ENCODE peak calls at places on chromosome 17, in nine cellular contexts. K is dorsolateral prefrontal cortex, T is AG04450, W is HFF-Myc, M is WTC11, I is GM13976, Z is nephron progenitor cell, V is cardiac muscle cell, A is fibroblast of villous mesenchyme. F is an unnamed sample.

GRCh38 chr17:65163990-65164495 is 26.9 kb downstream of the RGS9 start:
- DNase-seq in K (no peak), T (no peak), W (peak; percentile 88), M (no peak), I (peak; percentile 56), Z (no peak), V (no peak), A (peak; percentile 75), F (no peak)

GRCh38 chr17:11330871-11331270 is 89.9 kb downstream of the SHISA6 start:
- DNase-seq in K (no peak), T (no peak), W (no peak), M (peak; percentile 29), I (no peak), Z (peak; percentile 59), V (peak; percentile 15), A (peak; percentile 55), F (no peak)

GRCh38 chr17:70144260-70144846 is 25.0 kb upstream of the KCNJ2 start:
- DNase-seq in K (no peak), T (no peak), W (no peak), M (no peak), I (no peak), Z (no peak), V (peak; percentile 30), A (peak; percentile 64), F (no peak)

GRCh38 chr17:81512560-81512983 is at the start of gene ACTG1:
- DNase-seq in K (peak; percentile 91), T (peak; percentile 72), W (peak; percentile 60), M (peak; percentile 88), I (peak; percentile 95), Z (peak; percentile 88), V (peak; percentile 92), A (peak; percentile 93), F (peak; percentile 90)

GRCh38 chr17:41131979-41132378 is 8.0 kb upstream of the KRTAP4-12 start:
- DNase-seq in K (no peak), T (no peak), W (no peak), M (no peak), I (peak; percentile 21), Z (no peak), V (no peak), A (no peak), F (no peak)

GRCh38 chr17:82914375-82914774 is 74.6 kb upstream of the ZNF750 start:
- DNase-seq in K (no peak), T (no peak), W (no peak), M (no peak), I (peak; percentile 78), Z (no peak), V (no peak), A (no peak), F (no peak)

GRCh38 chr17:39709998-39710964 is 10.4 kb downstream of the ERBB2 start:
- DNase-seq in K (no peak), T (no peak), W (no peak), M (no peak), I (no peak), Z (no peak), V (no peak), A (no peak), F (no peak)

GRCh38 chr17:80463784-80464400 is 12.5 kb downstream of the NPTX1 start:
- DNase-seq in K (no peak), T (no peak), W (no peak), M (no peak), I (no peak), Z (no peak), V (no peak), A (no peak), F (no peak)

GRCh38 chr17:732788-733720 is 658 bp downstream of the TLCD3A start:
- DNase-seq in K (peak; percentile 48), T (no peak), W (no peak), M (peak; percentile 59), I (peak; percentile 65), Z (peak; percentile 62), V (peak; percentile 56), A (peak; percentile 26), F (no peak)

GRCh38 chr17:76273435-76273921 is 8.3 kb downstream of the UBALD2 start:
- DNase-seq in K (no peak), T (no peak), W (no peak), M (no peak), I (no peak), Z (no peak), V (no peak), A (no peak), F (no peak)

GRCh38 chr17:44269118-44269794 is 1.3 kb upstream of the SLC4A1 start:
- DNase-seq in K (no peak), T (no peak), W (no peak), M (no peak), I (no peak), Z (no peak), V (no peak), A (no peak), F (no peak)

GRCh38 chr17:7045492-7046126 is 1.7 kb upstream of the SLC16A11 start:
- DNase-seq in K (no peak), T (peak; percentile 67), W (no peak), M (no peak), I (no peak), Z (peak; percentile 39), V (peak; percentile 67), A (peak; percentile 90), F (no peak)

GRCh38 chr17:73902416-73903181 is 258.4 kb upstream of the SDK2 start:
- DNase-seq in K (no peak), T (no peak), W (no peak), M (peak; percentile 45), I (no peak), Z (peak; percentile 19), V (peak; percentile 5), A (no peak), F (peak; percentile 24)

GRCh38 chr17:80671823-80672105 is 127.1 kb downstream of the RPTOR start:
- DNase-seq in K (no peak), T (no peak), W (no peak), M (no peak), I (no peak), Z (no peak), V (no peak), A (no peak), F (no peak)

GRCh38 chr17:82938486-82939212 is 98.8 kb upstream of the ZNF750 start:
- DNase-seq in K (no peak), T (no peak), W (no peak), M (peak; percentile 5), I (no peak), Z (no peak), V (no peak), A (no peak), F (no peak)

GRCh38 chr17:69218986-69219385 is 9.6 kb downstream of the ABCA10 start:
- DNase-seq in K (no peak), T (no peak), W (no peak), M (no peak), I (no peak), Z (no peak), V (no peak), A (no peak), F (no peak)

GRCh38 chr17:7389924-7390910 is 4.1 kb downstream of the PLSCR3 start:
- DNase-seq in K (no peak), T (no peak), W (no peak), M (no peak), I (no peak), Z (no peak), V (no peak), A (no peak), F (no peak)

GRCh38 chr17:55702150-55702549 is 20.5 kb downstream of the TMEM100 start:
- DNase-seq in K (no peak), T (no peak), W (no peak), M (no peak), I (no peak), Z (no peak), V (no peak), A (peak; percentile 51), F (no peak)

GRCh38 chr17:82258555-82258954 is 14.9 kb downstream of the CSNK1D start:
- DNase-seq in K (no peak), T (no peak), W (no peak), M (no peak), I (no peak), Z (no peak), V (no peak), A (no peak), F (no peak)

GRCh38 chr17:42113293-42114069 is 967 bp upstream of the DHX58 start:
- DNase-seq in K (no peak), T (no peak), W (no peak), M (no peak), I (no peak), Z (no peak), V (no peak), A (no peak), F (no peak)

DNA sequence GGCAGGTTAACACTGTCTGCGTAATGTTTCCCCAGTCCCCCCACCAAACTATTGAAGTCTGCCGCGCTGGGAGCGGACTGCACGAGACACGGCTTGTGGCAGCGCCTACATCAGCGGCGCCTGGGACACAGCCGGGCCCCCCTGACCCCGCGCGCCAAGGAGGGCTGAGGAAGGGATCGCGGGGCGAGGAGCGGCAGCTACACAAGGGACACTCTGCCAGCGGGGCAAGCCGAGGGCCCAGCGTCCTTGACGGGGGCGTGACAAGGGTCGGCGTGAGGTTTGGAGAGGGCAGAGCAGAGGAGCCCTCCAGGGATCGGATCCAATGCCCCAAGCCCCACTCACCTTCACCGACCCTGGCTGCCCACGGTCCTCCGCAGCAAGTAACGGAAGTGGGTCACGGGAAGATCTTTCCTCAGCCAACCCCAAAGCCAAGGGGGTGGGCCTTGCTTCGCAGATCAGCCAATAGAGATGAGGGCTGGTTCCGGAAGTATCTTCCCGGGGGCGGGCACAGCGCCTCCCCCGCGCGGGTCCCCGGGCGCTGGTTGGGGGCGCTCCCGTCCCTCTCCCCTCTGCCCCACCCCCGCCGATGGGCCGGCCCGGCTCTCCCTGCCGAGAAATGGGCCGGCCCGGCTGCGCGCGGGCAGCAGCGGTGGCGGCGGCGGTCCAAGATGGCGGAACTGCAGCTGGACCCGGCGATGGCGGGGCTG is at the start of the genes ATP5PD and KCTD2:
- DNase-seq in K (peak; percentile 94), T (peak; percentile 90), W (peak; percentile 86), M (peak; percentile 97), I (peak; percentile 99), Z (peak; percentile 95), V (peak; percentile 97), A (peak; percentile 98), F (peak; percentile 94)
- TF ChIP-seq CTCF in K (peak; percentile 20), T (no peak), W (no peak), M (no peak), I (no peak), Z (no peak), V (no peak), A (no peak), F (no peak)

GRCh38 chr17:28717578-28718316 is at the start of gene RAB34:
- DNase-seq in K (no peak), T (peak; percentile 74), W (no peak), M (peak; percentile 96), I (peak; percentile 41), Z (peak; percentile 94), V (peak; percentile 97), A (peak; percentile 94), F (peak; percentile 78)
- TF ChIP-seq CTCF in K (no peak), T (peak; percentile 15), W (peak; percentile 37), M (no peak), I (peak; percentile 33), Z (peak; percentile 53), V (peak; percentile 26), A (peak; percentile 33), F (no peak)

GRCh38 chr17:31144427-31144826 is 49.6 kb downstream of the NF1 start:
- DNase-seq in K (no peak), T (no peak), W (no peak), M (no peak), I (no peak), Z (no peak), V (no peak), A (no peak), F (no peak)
- TF ChIP-seq CTCF in K (no peak), T (no peak), W (no peak), M (no peak), I (no peak), Z (no peak), V (no peak), A (no peak), F (no peak)

GRCh38 chr17:72334205-72334604 is 213.4 kb downstream of the SOX9 start:
- DNase-seq in K (no peak), T (peak; percentile 60), W (no peak), M (no peak), I (no peak), Z (no peak), V (no peak), A (peak; percentile 34), F (no peak)
- TF ChIP-seq CTCF in K (no peak), T (peak; percentile 50), W (no peak), M (no peak), I (no peak), Z (no peak), V (no peak), A (peak; percentile 16), F (no peak)

F was measured in endothelial cell.